ENCODE peak calls at places on chromosomes 4 and X, in nine cellular contexts. S is uterus; C is CD8-positive, alpha-beta T cell; V is colonic mucosa; W is left lung; T is pancreas; M is ascending aorta; B is mesenchymal stem cell; Y is sigmoid colon. E is an unnamed sample.

GRCh38 chr4:80184791-80185756 is 12.2 kb upstream of the PRDM8 start:
- DNase-seq in S (peak), C (no peak), V (no peak), W (no peak), T (no peak), M (no peak), B (peak), Y (peak), E (peak)

GRCh38 chr4:38759077-38759789 is 23.6 kb downstream of the TLR10 start:
- DNase-seq in S (peak), C (peak), V (peak), W (peak), T (no peak), M (peak), B (peak), Y (peak), E (peak)

GRCh38 chrX:101417981-101418841 is 10.2 kb downstream of the HNRNPH2 start:
- DNase-seq in S (peak), C (no peak), V (peak), W (peak), T (peak), M (peak), B (peak), Y (peak), E (peak)

GRCh38 chrX:148500428-148501120 is at the start of gene AFF2:
- DNase-seq in S (no peak), C (peak), V (no peak), W (no peak), T (peak), M (no peak), B (peak), Y (no peak), E (peak)

GRCh38 chr4:68927165-68927564 is 24.4 kb downstream of the UGT2A3 start:
- DNase-seq in S (no peak), C (no peak), V (no peak), W (no peak), T (no peak), M (no peak), B (peak), Y (no peak), E (no peak)

GRCh38 chrX:3520987-3521875 is 174.8 kb upstream of the MXRA5 start:
- DNase-seq in S (no peak), C (no peak), V (no peak), W (no peak), T (no peak), M (no peak), B (peak), Y (no peak), E (no peak)

GRCh38 chr4:32135642-32136041 is 1415.5 kb downstream of the PCDH7 start:
- DNase-seq in S (no peak), C (no peak), V (no peak), W (no peak), T (no peak), M (no peak), B (peak), Y (no peak), E (no peak)

GRCh38 chr4:184262901-184263300 is 45.2 kb upstream of the ENPP6 start:
- DNase-seq in S (no peak), C (no peak), V (peak), W (no peak), T (no peak), M (no peak), B (peak), Y (no peak), E (no peak)

GRCh38 chr4:40121515-40121914 is 64.9 kb downstream of the N4BP2 start:
- DNase-seq in S (no peak), C (no peak), V (no peak), W (no peak), T (no peak), M (no peak), B (peak), Y (no peak), E (no peak)

GRCh38 chr4:187903700-187904099 is 91.9 kb upstream of the ZFP42 start:
- DNase-seq in S (no peak), C (no peak), V (no peak), W (no peak), T (no peak), M (no peak), B (no peak), Y (no peak), E (no peak)

GRCh38 chr4:7890635-7891393 is 48.8 kb downstream of the AFAP1 start:
- DNase-seq in S (no peak), C (no peak), V (no peak), W (no peak), T (no peak), M (no peak), B (peak), Y (no peak), E (no peak)

GRCh38 chr4:48467442-48467841 is 15.7 kb upstream of the SLC10A4 start:
- DNase-seq in S (no peak), C (no peak), V (no peak), W (no peak), T (no peak), M (no peak), B (no peak), Y (no peak), E (no peak)

GRCh38 chr4:122783301-122784215 is 43.1 kb upstream of the FGF2 start:
- DNase-seq in S (no peak), C (no peak), V (no peak), W (peak), T (no peak), M (peak), B (peak), Y (peak), E (peak)

GRCh38 chr4:168857546-168858314 is 152.3 kb downstream of the CBR4 start:
- DNase-seq in S (no peak), C (no peak), V (no peak), W (no peak), T (no peak), M (peak), B (peak), Y (no peak), E (no peak)

GRCh38 chrX:69158166-69159040 is 6.8 kb downstream of the PJA1 start:
- DNase-seq in S (peak), C (peak), V (peak), W (no peak), T (peak), M (peak), B (peak), Y (peak), E (peak)

GRCh38 chr4:24704152-24704551 is 91.2 kb upstream of the SOD3 start:
- DNase-seq in S (no peak), C (no peak), V (no peak), W (no peak), T (no peak), M (no peak), B (no peak), Y (no peak), E (peak)

GRCh38 chr4:10092481-10093272 is 23.9 kb downstream of the WDR1 start:
- DNase-seq in S (no peak), C (no peak), V (no peak), W (no peak), T (no peak), M (no peak), B (no peak), Y (no peak), E (no peak)

GRCh38 chr4:79623125-79623905 is 215.3 kb upstream of the GK2 start:
- DNase-seq in S (peak), C (no peak), V (no peak), W (no peak), T (no peak), M (no peak), B (no peak), Y (peak), E (no peak)

GRCh38 chr4:70591955-70592582 is at the start of gene AMBN:
- DNase-seq in S (no peak), C (no peak), V (no peak), W (no peak), T (no peak), M (no peak), B (no peak), Y (no peak), E (no peak)

GRCh38 chrX:47179221-47179927 is 14.3 kb upstream of the UBA1 start:
- DNase-seq in S (no peak), C (no peak), V (no peak), W (peak), T (peak), M (no peak), B (no peak), Y (peak), E (peak)

GRCh38 chr4:74054483-74055032 is 16.1 kb upstream of the CXCL3 start:
- DNase-seq in S (no peak), C (no peak), V (no peak), W (no peak), T (no peak), M (no peak), B (no peak), Y (no peak), E (no peak)

GRCh38 chrX:22128961-22129360 is 96.8 kb downstream of the PHEX start:
- DNase-seq in S (no peak), C (no peak), V (no peak), W (no peak), T (no peak), M (no peak), B (no peak), Y (no peak), E (no peak)

GRCh38 chrX:12210921-12211320 is 72.6 kb downstream of the FRMPD4 start:
- DNase-seq in S (no peak), C (no peak), V (no peak), W (no peak), T (no peak), M (no peak), B (peak), Y (no peak), E (no peak)

GRCh38 chrX:74902806-74903205 is 22.4 kb downstream of the NEXMIF start:
- DNase-seq in S (no peak), C (no peak), V (no peak), W (no peak), T (no peak), M (no peak), B (no peak), Y (no peak), E (no peak)

GRCh38 chr4:166091914-166092510 is 219.0 kb downstream of the TLL1 start:
- DNase-seq in S (no peak), C (no peak), V (no peak), W (no peak), T (no peak), M (no peak), B (peak), Y (no peak), E (no peak)

GRCh38 chrX:47859686-47860085 is 23.0 kb downstream of the ZNF81 start:
- DNase-seq in S (no peak), C (no peak), V (no peak), W (no peak), T (no peak), M (no peak), B (no peak), Y (no peak), E (no peak)

GRCh38 chr4:17385403-17385802 is 126.5 kb downstream of the QDPR start:
- DNase-seq in S (no peak), C (no peak), V (no peak), W (no peak), T (no peak), M (no peak), B (peak), Y (no peak), E (no peak)

GRCh38 chrX:121336831-121337421 is 289.5 kb downstream of the GLUD2 start:
- DNase-seq in S (no peak), C (no peak), V (no peak), W (no peak), T (no peak), M (no peak), B (no peak), Y (no peak), E (no peak)

GRCh38 chr4:62075082-62075481 is 875.0 kb downstream of the ADGRL3 start:
- DNase-seq in S (no peak), C (no peak), V (no peak), W (no peak), T (no peak), M (no peak), B (no peak), Y (no peak), E (no peak)

GRCh38 chr4:113446019-113446418 is 315.5 kb downstream of the CAMK2D start:
- DNase-seq in S (no peak), C (no peak), V (no peak), W (no peak), T (no peak), M (no peak), B (peak), Y (no peak), E (no peak)

GRCh38 chrX:109448539-109448938 is 33.3 kb downstream of the GUCY2F start:
- DNase-seq in S (no peak), C (no peak), V (no peak), W (no peak), T (no peak), M (no peak), B (no peak), Y (no peak), E (no peak)

GRCh38 chr4:165915215-165915614 is 42.2 kb downstream of the TLL1 start:
- DNase-seq in S (no peak), C (no peak), V (no peak), W (no peak), T (no peak), M (no peak), B (no peak), Y (no peak), E (no peak)

GRCh38 chrX:134171661-134172587 is 65.1 kb upstream of the CCDC160 start:
- DNase-seq in S (no peak), C (peak), V (no peak), W (peak), T (peak), M (no peak), B (peak), Y (no peak), E (peak)

GRCh38 chr4:46993075-46994006 is at the start of gene GABRA4:
- DNase-seq in S (no peak), C (no peak), V (no peak), W (no peak), T (peak), M (no peak), B (peak), Y (no peak), E (peak)

GRCh38 chr4:178165909-178166308 is 723.7 kb upstream of the AGA start:
- DNase-seq in S (no peak), C (no peak), V (no peak), W (no peak), T (no peak), M (no peak), B (no peak), Y (no peak), E (no peak)

GRCh38 chr4:41430796-41431195 is 107.2 kb upstream of the LIMCH1 start:
- DNase-seq in S (no peak), C (no peak), V (no peak), W (no peak), T (no peak), M (no peak), B (no peak), Y (no peak), E (no peak)

GRCh38 chr4:176800891-176801534 is 8.3 kb upstream of the VEGFC start:
- DNase-seq in S (no peak), C (no peak), V (no peak), W (no peak), T (no peak), M (no peak), B (no peak), Y (no peak), E (no peak)

GRCh38 chr4:38514465-38515146 is 149.4 kb upstream of the KLF3 start:
- DNase-seq in S (no peak), C (no peak), V (no peak), W (no peak), T (no peak), M (no peak), B (no peak), Y (no peak), E (no peak)

GRCh38 chr4:86031927-86032326 is 327.9 kb downstream of the MAPK10 start:
- DNase-seq in S (no peak), C (no peak), V (no peak), W (no peak), T (no peak), M (no peak), B (no peak), Y (no peak), E (no peak)

GRCh38 chr4:86034616-86035015 is 325.2 kb downstream of the MAPK10 start:
- DNase-seq in S (no peak), C (no peak), V (no peak), W (no peak), T (no peak), M (no peak), B (no peak), Y (no peak), E (no peak)

GRCh38 chr4:86035688-86036087 is 324.2 kb downstream of the MAPK10 start:
- DNase-seq in S (no peak), C (no peak), V (no peak), W (no peak), T (no peak), M (no peak), B (no peak), Y (no peak), E (no peak)

GRCh38 chr4:86032476-86033022 is 327.3 kb downstream of the MAPK10 start:
- DNase-seq in S (peak), C (no peak), V (no peak), W (no peak), T (no peak), M (peak), B (peak), Y (peak), E (no peak)

GRCh38 chr4:86033171-86033570 is 326.7 kb downstream of the MAPK10 start:
- DNase-seq in S (peak), C (no peak), V (no peak), W (peak), T (no peak), M (peak), B (peak), Y (peak), E (no peak)
- H3K27ac ChIP-seq in S (peak), C (no peak), V (no peak), W (peak), T (peak), M (peak), B (peak), Y (peak), E (no peak)

DNA sequence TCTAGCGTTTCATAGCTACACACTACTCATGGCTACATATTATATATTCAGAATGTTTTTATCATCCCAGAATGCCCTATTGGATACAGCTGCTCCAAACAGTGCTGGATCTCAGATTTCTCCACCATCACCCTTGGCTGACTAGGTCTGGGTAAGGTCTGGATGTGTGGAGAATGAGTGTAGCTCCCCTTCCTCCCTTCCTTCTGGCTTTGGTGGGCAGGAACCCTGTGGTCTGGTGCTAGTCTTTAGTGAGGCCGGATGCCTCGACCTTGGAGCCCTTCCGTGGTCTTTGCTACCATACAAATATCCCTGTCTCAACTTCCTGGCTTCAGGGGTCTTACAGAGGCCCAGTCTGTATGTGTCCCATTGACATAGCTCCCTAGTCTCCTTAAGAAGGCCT is 52.1 kb upstream of the KDR start:
- DNase-seq in S (no peak), C (no peak), V (no peak), W (no peak), T (no peak), M (no peak), B (no peak), Y (no peak), E (no peak)
- H3K4me3 ChIP-seq in S (no peak), C (no peak), V (no peak), W (no peak), T (no peak), M (no peak), B (no peak), Y (no peak), E (no peak)

DNA sequence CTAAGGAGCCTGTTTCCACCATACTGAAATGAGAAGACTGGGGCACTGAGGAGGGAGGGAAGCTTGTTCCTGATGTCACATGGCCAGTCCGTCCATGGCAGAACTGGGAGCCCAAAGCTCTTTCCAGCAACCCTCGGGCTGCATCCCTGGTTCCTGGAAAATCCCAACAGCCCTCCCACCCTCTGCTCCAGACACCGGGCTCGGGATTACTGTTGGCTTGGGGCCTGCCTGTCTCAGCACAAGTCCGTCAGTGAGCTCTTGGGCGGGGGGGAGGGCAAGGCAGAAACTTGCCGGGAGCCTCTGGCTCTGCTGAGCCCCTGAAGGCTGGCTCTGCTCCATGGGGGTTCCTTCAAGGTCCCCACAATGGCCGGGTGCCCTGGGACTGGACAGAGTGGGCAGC is 6.3 kb upstream of the HAUS7 start:
- DNase-seq in S (peak), C (no peak), V (no peak), W (peak), T (no peak), M (no peak), B (no peak), Y (no peak), E (no peak)
- H3K27ac ChIP-seq in S (peak), C (no peak), V (no peak), W (peak), T (no peak), M (peak), B (no peak), Y (peak), E (no peak)

DNA sequence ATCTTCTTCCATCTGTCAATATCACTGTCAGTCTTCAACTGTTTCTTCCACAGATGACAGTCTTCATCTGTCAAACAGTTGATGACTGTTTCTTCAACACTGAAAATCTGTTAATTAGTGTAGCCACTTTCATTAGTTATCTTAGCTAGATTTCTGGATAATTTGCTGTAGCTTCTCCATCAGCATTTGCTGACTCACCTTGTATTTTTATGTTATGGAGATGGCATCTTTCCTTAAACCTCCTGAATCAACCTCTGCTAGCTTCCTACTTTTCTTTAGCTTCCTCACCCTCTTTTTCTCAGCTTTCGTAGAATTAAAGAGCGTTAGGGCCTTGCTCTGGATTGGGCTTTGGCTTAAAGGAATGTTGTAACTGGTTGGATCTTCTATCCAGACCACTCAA is 25.1 kb downstream of the USP53 start:
- DNase-seq in S (no peak), C (no peak), V (no peak), W (no peak), T (no peak), M (no peak), B (no peak), Y (no peak), E (no peak)
- H3K4me3 ChIP-seq in S (no peak), C (no peak), V (no peak), W (no peak), T (no peak), M (no peak), B (no peak), Y (no peak), E (no peak)

DNA sequence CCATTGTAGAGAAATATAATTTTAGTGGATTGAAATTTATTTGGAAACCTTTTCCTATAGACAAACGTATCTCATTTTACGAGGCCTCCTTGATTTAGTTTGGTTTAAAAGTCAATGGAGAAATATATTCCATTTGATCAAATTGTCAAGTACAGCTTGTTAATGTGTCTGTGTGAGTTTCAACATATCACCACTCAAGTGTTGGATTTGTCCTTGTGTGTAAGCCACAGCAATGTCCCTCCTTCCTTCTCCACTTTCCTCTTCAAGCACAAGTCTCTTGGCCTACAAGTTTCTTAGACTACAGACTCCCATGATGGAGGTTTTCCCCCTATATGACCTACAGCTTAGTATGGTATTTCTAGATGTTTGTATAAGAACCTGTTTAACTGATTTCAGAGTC is 104.7 kb downstream of the SYNPO2 start:
- DNase-seq in S (no peak), C (no peak), V (no peak), W (no peak), T (no peak), M (no peak), B (no peak), Y (no peak), E (no peak)
- H3K27ac ChIP-seq in S (peak), C (no peak), V (peak), W (peak), T (no peak), M (peak), B (no peak), Y (peak), E (no peak)

GRCh38 chr4:153206534-153206933 is 2.3 kb downstream of the TRIM2 start:
- DNase-seq in S (no peak), C (no peak), V (no peak), W (no peak), T (no peak), M (no peak), B (no peak), Y (no peak), E (peak)
- H3K4me3 ChIP-seq in S (no peak), C (no peak), V (peak), W (no peak), T (no peak), M (no peak), B (no peak), Y (no peak), E (peak)

GRCh38 chrX:23334536-23334870 is at the start of gene PTCHD1:
- DNase-seq in S (no peak), C (no peak), V (no peak), W (no peak), T (no peak), M (no peak), B (no peak), Y (no peak), E (no peak)
- H3K27ac ChIP-seq in S (peak), C (no peak), V (no peak), W (no peak), T (no peak), M (no peak), B (no peak), Y (peak), E (no peak)

E was measured in endodermal cell.